ENCODE peak calls at places on chromosomes 1 and 21, in nine cellular contexts. One of them, this sample, is unnamed.
A peak's percentile ranks its signal among the peaks of the same experiment; 100 is the strongest.

GRCh38 chr1:164771568-164772350 is 212.8 kb downstream of the PBX1 start:
- DNase-seq in activated CD8-positive, alpha-beta T cell treated with anti-CD3 and anti-CD28 coated beads for 36 hours: no peak
- DNase-seq in LoVo: no peak
- DNase-seq in effector CD4-positive, alpha-beta T cell: no peak
- DNase-seq in amygdala: no peak
- DNase-seq in CD8-positive, alpha-beta memory T cell: no peak
- DNase-seq in B cell: no peak
- DNase-seq in HEK293T: peak; percentile 60
- DNase-seq in vagina: peak; percentile 89
- DNase-seq in this sample: no peak

GRCh38 chr1:5720936-5721335 is 271.3 kb downstream of the NPHP4 start:
- DNase-seq in activated CD8-positive, alpha-beta T cell treated with anti-CD3 and anti-CD28 coated beads for 36 hours: no peak
- DNase-seq in amygdala: no peak
- DNase-seq in CD8-positive, alpha-beta memory T cell: no peak
- DNase-seq in effector CD4-positive, alpha-beta T cell: no peak
- DNase-seq in vagina: no peak
- DNase-seq in HEK293T: no peak
- DNase-seq in LoVo: no peak
- DNase-seq in B cell: no peak
- DNase-seq in this sample: no peak

GRCh38 chr1:212179394-212180076 is 105.7 kb upstream of the PPP2R5A start:
- DNase-seq in vagina: no peak
- DNase-seq in B cell: no peak
- DNase-seq in effector CD4-positive, alpha-beta T cell: no peak
- DNase-seq in activated CD8-positive, alpha-beta T cell treated with anti-CD3 and anti-CD28 coated beads for 36 hours: no peak
- DNase-seq in HEK293T: no peak
- DNase-seq in CD8-positive, alpha-beta memory T cell: no peak
- DNase-seq in amygdala: no peak
- DNase-seq in LoVo: peak; percentile 25
- DNase-seq in this sample: no peak

GRCh38 chr1:3433076-3433475 is 21.4 kb upstream of the ARHGEF16 start:
- DNase-seq in HEK293T: no peak
- DNase-seq in B cell: no peak
- DNase-seq in activated CD8-positive, alpha-beta T cell treated with anti-CD3 and anti-CD28 coated beads for 36 hours: no peak
- DNase-seq in effector CD4-positive, alpha-beta T cell: no peak
- DNase-seq in CD8-positive, alpha-beta memory T cell: no peak
- DNase-seq in LoVo: no peak
- DNase-seq in amygdala: no peak
- DNase-seq in vagina: no peak
- DNase-seq in this sample: no peak

GRCh38 chr21:17610862-17611261 is 1.8 kb downstream of the BTG3 start:
- DNase-seq in effector CD4-positive, alpha-beta T cell: no peak
- DNase-seq in B cell: no peak
- DNase-seq in HEK293T: no peak
- DNase-seq in activated CD8-positive, alpha-beta T cell treated with anti-CD3 and anti-CD28 coated beads for 36 hours: peak; percentile 12
- DNase-seq in CD8-positive, alpha-beta memory T cell: no peak
- DNase-seq in vagina: no peak
- DNase-seq in LoVo: no peak
- DNase-seq in amygdala: no peak
- DNase-seq in this sample: no peak

GRCh38 chr1:82795503-82796149 is 994.9 kb downstream of the ADGRL2 start:
- DNase-seq in amygdala: no peak
- DNase-seq in B cell: no peak
- DNase-seq in activated CD8-positive, alpha-beta T cell treated with anti-CD3 and anti-CD28 coated beads for 36 hours: no peak
- DNase-seq in vagina: no peak
- DNase-seq in CD8-positive, alpha-beta memory T cell: no peak
- DNase-seq in HEK293T: no peak
- DNase-seq in effector CD4-positive, alpha-beta T cell: no peak
- DNase-seq in LoVo: no peak
- DNase-seq in this sample: no peak

GRCh38 chr1:162081316-162081715 is 11.8 kb downstream of the NOS1AP start:
- DNase-seq in amygdala: no peak
- DNase-seq in effector CD4-positive, alpha-beta T cell: no peak
- DNase-seq in B cell: no peak
- DNase-seq in vagina: no peak
- DNase-seq in CD8-positive, alpha-beta memory T cell: no peak
- DNase-seq in activated CD8-positive, alpha-beta T cell treated with anti-CD3 and anti-CD28 coated beads for 36 hours: no peak
- DNase-seq in LoVo: peak; percentile 60
- DNase-seq in HEK293T: no peak
- DNase-seq in this sample: no peak

GRCh38 chr1:110636149-110636935 is 30.2 kb upstream of the KCNA2 start:
- DNase-seq in CD8-positive, alpha-beta memory T cell: no peak
- DNase-seq in effector CD4-positive, alpha-beta T cell: no peak
- DNase-seq in activated CD8-positive, alpha-beta T cell treated with anti-CD3 and anti-CD28 coated beads for 36 hours: peak; percentile 57
- DNase-seq in amygdala: no peak
- DNase-seq in LoVo: no peak
- DNase-seq in B cell: no peak
- DNase-seq in HEK293T: no peak
- DNase-seq in vagina: no peak
- DNase-seq in this sample: no peak

GRCh38 chr1:152182431-152182830 is 23.4 kb upstream of the RPTN start:
- DNase-seq in B cell: no peak
- DNase-seq in LoVo: no peak
- DNase-seq in effector CD4-positive, alpha-beta T cell: no peak
- DNase-seq in vagina: no peak
- DNase-seq in amygdala: no peak
- DNase-seq in CD8-positive, alpha-beta memory T cell: no peak
- DNase-seq in activated CD8-positive, alpha-beta T cell treated with anti-CD3 and anti-CD28 coated beads for 36 hours: peak; percentile 18
- DNase-seq in HEK293T: no peak
- DNase-seq in this sample: no peak

GRCh38 chr1:198528376-198528775 is 12.1 kb downstream of the ATP6V1G3 start:
- DNase-seq in activated CD8-positive, alpha-beta T cell treated with anti-CD3 and anti-CD28 coated beads for 36 hours: no peak
- DNase-seq in LoVo: no peak
- DNase-seq in B cell: no peak
- DNase-seq in effector CD4-positive, alpha-beta T cell: no peak
- DNase-seq in vagina: no peak
- DNase-seq in CD8-positive, alpha-beta memory T cell: no peak
- DNase-seq in HEK293T: no peak
- DNase-seq in amygdala: no peak
- DNase-seq in this sample: no peak

GRCh38 chr21:36663033-36663855 is 35.7 kb upstream of the SIM2 start:
- DNase-seq in vagina: no peak
- DNase-seq in LoVo: no peak
- DNase-seq in CD8-positive, alpha-beta memory T cell: no peak
- DNase-seq in amygdala: no peak
- DNase-seq in HEK293T: no peak
- DNase-seq in B cell: no peak
- DNase-seq in activated CD8-positive, alpha-beta T cell treated with anti-CD3 and anti-CD28 coated beads for 36 hours: no peak
- DNase-seq in effector CD4-positive, alpha-beta T cell: no peak
- DNase-seq in this sample: no peak

GRCh38 chr1:231153726-231154125 is 8.1 kb upstream of the TRIM67 start:
- DNase-seq in HEK293T: no peak
- DNase-seq in amygdala: no peak
- DNase-seq in CD8-positive, alpha-beta memory T cell: no peak
- DNase-seq in effector CD4-positive, alpha-beta T cell: no peak
- DNase-seq in LoVo: no peak
- DNase-seq in B cell: no peak
- DNase-seq in activated CD8-positive, alpha-beta T cell treated with anti-CD3 and anti-CD28 coated beads for 36 hours: no peak
- DNase-seq in vagina: no peak
- DNase-seq in this sample: no peak

GRCh38 chr1:197677313-197677712 is 98.0 kb downstream of the DENND1B start:
- DNase-seq in B cell: no peak
- DNase-seq in activated CD8-positive, alpha-beta T cell treated with anti-CD3 and anti-CD28 coated beads for 36 hours: no peak
- DNase-seq in LoVo: no peak
- DNase-seq in HEK293T: no peak
- DNase-seq in amygdala: no peak
- DNase-seq in effector CD4-positive, alpha-beta T cell: no peak
- DNase-seq in vagina: no peak
- DNase-seq in CD8-positive, alpha-beta memory T cell: no peak
- DNase-seq in this sample: no peak

GRCh38 chr1:173424786-173425407 is 52.2 kb upstream of the PRDX6 start:
- DNase-seq in effector CD4-positive, alpha-beta T cell: no peak
- DNase-seq in B cell: no peak
- DNase-seq in vagina: no peak
- DNase-seq in HEK293T: no peak
- DNase-seq in amygdala: no peak
- DNase-seq in activated CD8-positive, alpha-beta T cell treated with anti-CD3 and anti-CD28 coated beads for 36 hours: no peak
- DNase-seq in LoVo: peak; percentile 37
- DNase-seq in CD8-positive, alpha-beta memory T cell: no peak
- DNase-seq in this sample: no peak

GRCh38 chr21:34691396-34692032 is 22.7 kb downstream of the CLIC6 start:
- DNase-seq in CD8-positive, alpha-beta memory T cell: no peak
- DNase-seq in LoVo: no peak
- DNase-seq in vagina: no peak
- DNase-seq in activated CD8-positive, alpha-beta T cell treated with anti-CD3 and anti-CD28 coated beads for 36 hours: no peak
- DNase-seq in effector CD4-positive, alpha-beta T cell: no peak
- DNase-seq in B cell: no peak
- DNase-seq in HEK293T: no peak
- DNase-seq in amygdala: no peak
- DNase-seq in this sample: peak; percentile 14

GRCh38 chr1:201903135-201903534 is 14.4 kb downstream of the SHISA4 start:
- DNase-seq in vagina: no peak
- DNase-seq in B cell: no peak
- DNase-seq in LoVo: no peak
- DNase-seq in CD8-positive, alpha-beta memory T cell: no peak
- DNase-seq in HEK293T: no peak
- DNase-seq in amygdala: no peak
- DNase-seq in activated CD8-positive, alpha-beta T cell treated with anti-CD3 and anti-CD28 coated beads for 36 hours: no peak
- DNase-seq in effector CD4-positive, alpha-beta T cell: no peak
- DNase-seq in this sample: no peak

GRCh38 chr1:15038232-15039016 is 115.1 kb upstream of the TMEM51 start:
- DNase-seq in LoVo: peak; percentile 4
- DNase-seq in vagina: no peak
- DNase-seq in amygdala: no peak
- DNase-seq in CD8-positive, alpha-beta memory T cell: no peak
- DNase-seq in activated CD8-positive, alpha-beta T cell treated with anti-CD3 and anti-CD28 coated beads for 36 hours: peak; percentile 56
- DNase-seq in B cell: no peak
- DNase-seq in HEK293T: peak; percentile 62
- DNase-seq in effector CD4-positive, alpha-beta T cell: no peak
- DNase-seq in this sample: peak; percentile 10

GRCh38 chr1:30034627-30035521 is 688.5 kb downstream of the MATN1 start:
- DNase-seq in CD8-positive, alpha-beta memory T cell: no peak
- DNase-seq in amygdala: no peak
- DNase-seq in B cell: no peak
- DNase-seq in effector CD4-positive, alpha-beta T cell: no peak
- DNase-seq in HEK293T: no peak
- DNase-seq in LoVo: no peak
- DNase-seq in activated CD8-positive, alpha-beta T cell treated with anti-CD3 and anti-CD28 coated beads for 36 hours: no peak
- DNase-seq in vagina: no peak
- DNase-seq in this sample: no peak

GRCh38 chr1:12415239-12415543 is 185.4 kb downstream of the VPS13D start:
- DNase-seq in CD8-positive, alpha-beta memory T cell: no peak
- DNase-seq in vagina: no peak
- DNase-seq in B cell: no peak
- DNase-seq in HEK293T: no peak
- DNase-seq in amygdala: no peak
- DNase-seq in LoVo: no peak
- DNase-seq in activated CD8-positive, alpha-beta T cell treated with anti-CD3 and anti-CD28 coated beads for 36 hours: no peak
- DNase-seq in effector CD4-positive, alpha-beta T cell: no peak
- DNase-seq in this sample: no peak

GRCh38 chr1:200628223-200628868 is 7.8 kb upstream of the KIF14 start:
- DNase-seq in CD8-positive, alpha-beta memory T cell: peak; percentile 20
- DNase-seq in LoVo: no peak
- DNase-seq in amygdala: no peak
- DNase-seq in B cell: peak; percentile 60
- DNase-seq in effector CD4-positive, alpha-beta T cell: no peak
- DNase-seq in HEK293T: no peak
- DNase-seq in activated CD8-positive, alpha-beta T cell treated with anti-CD3 and anti-CD28 coated beads for 36 hours: peak; percentile 78
- DNase-seq in vagina: no peak
- DNase-seq in this sample: no peak

GRCh38 chr21:28636988-28637691 is 355.5 kb downstream of the LTN1 start:
- DNase-seq in effector CD4-positive, alpha-beta T cell: no peak
- DNase-seq in LoVo: no peak
- DNase-seq in B cell: no peak
- DNase-seq in amygdala: no peak
- DNase-seq in activated CD8-positive, alpha-beta T cell treated with anti-CD3 and anti-CD28 coated beads for 36 hours: peak; percentile 69
- DNase-seq in CD8-positive, alpha-beta memory T cell: no peak
- DNase-seq in vagina: no peak
- DNase-seq in HEK293T: no peak
- DNase-seq in this sample: no peak

GRCh38 chr1:47839460-47839760 is 157.8 kb downstream of the TRABD2B start:
- DNase-seq in vagina: no peak
- DNase-seq in LoVo: no peak
- DNase-seq in HEK293T: no peak
- DNase-seq in effector CD4-positive, alpha-beta T cell: no peak
- DNase-seq in CD8-positive, alpha-beta memory T cell: no peak
- DNase-seq in B cell: no peak
- DNase-seq in activated CD8-positive, alpha-beta T cell treated with anti-CD3 and anti-CD28 coated beads for 36 hours: no peak
- DNase-seq in amygdala: no peak
- DNase-seq in this sample: no peak

GRCh38 chr1:100573960-100574359 is 36.0 kb downstream of the GPR88 start:
- DNase-seq in amygdala: no peak
- DNase-seq in B cell: no peak
- DNase-seq in LoVo: no peak
- DNase-seq in vagina: no peak
- DNase-seq in activated CD8-positive, alpha-beta T cell treated with anti-CD3 and anti-CD28 coated beads for 36 hours: no peak
- DNase-seq in effector CD4-positive, alpha-beta T cell: no peak
- DNase-seq in HEK293T: no peak
- DNase-seq in CD8-positive, alpha-beta memory T cell: no peak
- DNase-seq in this sample: no peak

GRCh38 chr1:1020415-1021009 is 592 bp downstream of the AGRN start:
- DNase-seq in amygdala: no peak
- DNase-seq in activated CD8-positive, alpha-beta T cell treated with anti-CD3 and anti-CD28 coated beads for 36 hours: peak; percentile 67
- DNase-seq in LoVo: peak; percentile 16
- DNase-seq in vagina: no peak
- DNase-seq in effector CD4-positive, alpha-beta T cell: no peak
- DNase-seq in CD8-positive, alpha-beta memory T cell: no peak
- DNase-seq in B cell: no peak
- DNase-seq in HEK293T: no peak
- DNase-seq in this sample: no peak

GRCh38 chr21:26072891-26073615 is 97.5 kb downstream of the APP start:
- DNase-seq in B cell: no peak
- DNase-seq in CD8-positive, alpha-beta memory T cell: no peak
- DNase-seq in HEK293T: no peak
- DNase-seq in effector CD4-positive, alpha-beta T cell: no peak
- DNase-seq in amygdala: no peak
- DNase-seq in activated CD8-positive, alpha-beta T cell treated with anti-CD3 and anti-CD28 coated beads for 36 hours: no peak
- DNase-seq in vagina: no peak
- DNase-seq in LoVo: no peak
- DNase-seq in this sample: no peak

GRCh38 chr1:39852876-39853275 is 30.4 kb downstream of the TRIT1 start:
- DNase-seq in vagina: no peak
- DNase-seq in activated CD8-positive, alpha-beta T cell treated with anti-CD3 and anti-CD28 coated beads for 36 hours: no peak
- DNase-seq in CD8-positive, alpha-beta memory T cell: no peak
- DNase-seq in LoVo: no peak
- DNase-seq in amygdala: no peak
- DNase-seq in HEK293T: no peak
- DNase-seq in effector CD4-positive, alpha-beta T cell: no peak
- DNase-seq in B cell: no peak
- DNase-seq in this sample: no peak

GRCh38 chr1:4711191-4711915 is 56.9 kb downstream of the AJAP1 start:
- DNase-seq in HEK293T: no peak
- DNase-seq in B cell: no peak
- DNase-seq in amygdala: no peak
- DNase-seq in effector CD4-positive, alpha-beta T cell: no peak
- DNase-seq in LoVo: no peak
- DNase-seq in activated CD8-positive, alpha-beta T cell treated with anti-CD3 and anti-CD28 coated beads for 36 hours: peak; percentile 8
- DNase-seq in vagina: no peak
- DNase-seq in CD8-positive, alpha-beta memory T cell: no peak
- DNase-seq in this sample: no peak

GRCh38 chr21:34510148-34511142 is 1.6 kb downstream of the KCNE1 start:
- DNase-seq in HEK293T: peak; percentile 70
- DNase-seq in amygdala: no peak
- DNase-seq in vagina: no peak
- DNase-seq in B cell: no peak
- DNase-seq in activated CD8-positive, alpha-beta T cell treated with anti-CD3 and anti-CD28 coated beads for 36 hours: peak; percentile 82
- DNase-seq in CD8-positive, alpha-beta memory T cell: no peak
- DNase-seq in effector CD4-positive, alpha-beta T cell: no peak
- DNase-seq in LoVo: peak; percentile 43
- DNase-seq in this sample: no peak

GRCh38 chr1:55712148-55712547 is 497.0 kb upstream of the USP24 start:
- DNase-seq in B cell: no peak
- DNase-seq in amygdala: no peak
- DNase-seq in vagina: no peak
- DNase-seq in HEK293T: no peak
- DNase-seq in effector CD4-positive, alpha-beta T cell: no peak
- DNase-seq in CD8-positive, alpha-beta memory T cell: no peak
- DNase-seq in LoVo: no peak
- DNase-seq in activated CD8-positive, alpha-beta T cell treated with anti-CD3 and anti-CD28 coated beads for 36 hours: no peak
- DNase-seq in this sample: no peak

GRCh38 chr1:54861070-54861761 is 25.8 kb downstream of the DHCR24 start:
- DNase-seq in LoVo: no peak
- DNase-seq in B cell: no peak
- DNase-seq in vagina: no peak
- DNase-seq in CD8-positive, alpha-beta memory T cell: no peak
- DNase-seq in effector CD4-positive, alpha-beta T cell: no peak
- DNase-seq in HEK293T: no peak
- DNase-seq in amygdala: no peak
- DNase-seq in activated CD8-positive, alpha-beta T cell treated with anti-CD3 and anti-CD28 coated beads for 36 hours: peak; percentile 3
- DNase-seq in this sample: no peak

GRCh38 chr1:185257947-185258203 is 59.2 kb downstream of the IVNS1ABP start:
- DNase-seq in CD8-positive, alpha-beta memory T cell: no peak
- DNase-seq in activated CD8-positive, alpha-beta T cell treated with anti-CD3 and anti-CD28 coated beads for 36 hours: no peak
- DNase-seq in B cell: no peak
- DNase-seq in LoVo: no peak
- DNase-seq in amygdala: no peak
- DNase-seq in effector CD4-positive, alpha-beta T cell: no peak
- DNase-seq in HEK293T: no peak
- DNase-seq in vagina: no peak
- DNase-seq in this sample: no peak

This sample was measured in NCI-H1930.